ENCODE peak calls at places on chromosomes 11 and 22, in seven cellular contexts. M is ascending aorta, F is psoas muscle, V is AG04450, Y is upper lobe of right lung, W is transverse colon, Q is fibroblast of pulmonary artery. A is an unnamed sample.

GRCh38 chr11:68852628-68853027 is 10.9 kb upstream of the CPT1A start:
- DNase-seq in M (no peak), F (no peak), V (no peak), Y (peak), W (no peak), Q (no peak), A (no peak)

GRCh38 chr11:64263947-64264317 is 12.6 kb downstream of the PLCB3 start:
- DNase-seq in M (no peak), F (no peak), V (no peak), Y (no peak), W (no peak), Q (no peak), A (no peak)

GRCh38 chr22:46107089-46107664 is 43.1 kb upstream of the PPARA start:
- DNase-seq in M (no peak), F (peak), V (no peak), Y (peak), W (peak), Q (no peak), A (no peak)

GRCh38 chr11:65637794-65638317 is at the start of gene SIPA1:
- DNase-seq in M (peak), F (peak), V (peak), Y (peak), W (peak), Q (peak), A (peak)

GRCh38 chr22:20128902-20129746 is 2.5 kb upstream of the ZDHHC8 start:
- DNase-seq in M (no peak), F (no peak), V (no peak), Y (no peak), W (peak), Q (peak), A (no peak)

GRCh38 chr11:103662880-103663279 is 373.6 kb upstream of the DDI1 start:
- DNase-seq in M (no peak), F (no peak), V (no peak), Y (no peak), W (no peak), Q (no peak), A (no peak)

GRCh38 chr11:67351275-67352005 is 1.9 kb downstream of the POLD4 start:
- DNase-seq in M (peak), F (peak), V (peak), Y (peak), W (peak), Q (peak), A (no peak)

GRCh38 chr11:62147545-62147944 is 23.7 kb downstream of the INCENP start:
- DNase-seq in M (no peak), F (no peak), V (no peak), Y (peak), W (no peak), Q (no peak), A (no peak)

GRCh38 chr11:33540946-33541915 is 159.4 kb downstream of the C11orf91 start:
- DNase-seq in M (no peak), F (no peak), V (no peak), Y (no peak), W (no peak), Q (no peak), A (no peak)

GRCh38 chr11:33545941-33546340 is 154.7 kb downstream of the C11orf91 start:
- DNase-seq in M (no peak), F (no peak), V (no peak), Y (no peak), W (no peak), Q (peak), A (no peak)

GRCh38 chr11:33544593-33545373 is 155.8 kb downstream of the C11orf91 start:
- DNase-seq in M (no peak), F (no peak), V (no peak), Y (no peak), W (no peak), Q (no peak), A (no peak)

GRCh38 chr11:33542921-33543320 is 157.7 kb downstream of the C11orf91 start:
- DNase-seq in M (no peak), F (peak), V (no peak), Y (peak), W (peak), Q (peak), A (no peak)

GRCh38 chr11:33543823-33544222 is 156.8 kb downstream of the C11orf91 start:
- DNase-seq in M (no peak), F (no peak), V (no peak), Y (no peak), W (no peak), Q (no peak), A (no peak)
- H3K4me3 ChIP-seq in M (no peak), F (no peak), V (no peak), Y (no peak), W (no peak), Q (no peak), A (no peak)

GRCh38 chr11:101390539-101390938 is 193.3 kb downstream of the TRPC6 start:
- DNase-seq in M (no peak), F (no peak), V (no peak), Y (no peak), W (no peak), Q (peak), A (no peak)
- TF ChIP-seq CTCF in M (no peak), F (no peak), V (peak), Y (peak), W (no peak), Q (peak), A (peak)

GRCh38 chr11:80417681-80418080 is 976.9 kb upstream of the TENM4 start:
- DNase-seq in M (no peak), F (no peak), V (no peak), Y (no peak), W (no peak), Q (no peak), A (no peak)
- H3K4me3 ChIP-seq in M (no peak), F (no peak), V (no peak), Y (no peak), W (no peak), Q (no peak), A (no peak)

GRCh38 chr11:72377596-72377995 is 56.7 kb downstream of the CLPB start:
- DNase-seq in M (no peak), F (no peak), V (no peak), Y (no peak), W (no peak), Q (no peak), A (no peak)
- TF ChIP-seq CTCF in M (no peak), F (no peak), V (no peak), Y (no peak), W (no peak), Q (no peak), A (no peak)

DNA sequence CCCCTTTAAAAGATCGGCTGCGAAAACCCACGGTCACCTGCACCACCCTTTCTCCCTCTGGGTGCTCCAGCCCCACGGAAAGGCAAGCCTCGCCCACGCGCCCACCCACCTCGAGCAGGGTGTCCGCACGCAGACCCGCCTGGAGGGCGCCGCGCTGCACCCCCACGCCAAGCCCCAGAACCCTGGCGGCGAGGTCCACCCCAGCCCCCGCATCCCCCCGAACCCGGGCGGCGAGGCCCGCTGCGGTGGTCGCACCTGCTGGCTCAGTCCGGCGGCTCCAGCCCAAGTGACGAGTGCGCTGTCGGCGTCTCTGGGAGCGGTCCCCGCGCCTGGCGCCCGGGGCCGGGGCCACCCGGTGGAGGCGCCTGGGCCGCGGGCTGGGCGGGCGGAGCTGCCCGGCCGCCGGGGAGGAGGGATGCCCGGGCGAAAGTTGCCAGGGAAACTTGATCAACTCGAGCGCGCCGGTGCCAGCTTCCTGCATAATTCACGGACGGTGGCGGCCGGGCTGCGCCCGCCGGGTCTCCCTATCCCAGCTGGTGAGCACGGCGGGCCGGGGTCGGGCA is 1.1 kb downstream of the SHANK2 start:
- DNase-seq in M (peak), F (no peak), V (no peak), Y (peak), W (peak), Q (no peak), A (no peak)
- H3K4me3 ChIP-seq in M (peak), F (peak), V (peak), Y (peak), W (no peak), Q (no peak), A (peak)

GRCh38 chr11:235998-236773 is at the start of gene SIRT3:
- DNase-seq in M (peak), F (peak), V (peak), Y (peak), W (peak), Q (peak), A (peak)
- TF ChIP-seq CTCF in M (peak), F (no peak), V (no peak), Y (peak), W (peak), Q (no peak), A (peak)

GRCh38 chr22:29719894-29720645 is at the start of gene CABP7:
- DNase-seq in M (no peak), F (no peak), V (no peak), Y (no peak), W (no peak), Q (no peak), A (no peak)

GRCh38 chr22:29720824-29721323 is 1.1 kb downstream of the CABP7 start:
- DNase-seq in M (no peak), F (no peak), V (no peak), Y (no peak), W (no peak), Q (no peak), A (no peak)

GRCh38 chr22:29716814-29717213 is 3.0 kb upstream of the CABP7 start:
- DNase-seq in M (no peak), F (peak), V (peak), Y (no peak), W (peak), Q (peak), A (no peak)

GRCh38 chr22:29717789-29718188 is 2.0 kb upstream of the CABP7 start:
- DNase-seq in M (no peak), F (no peak), V (no peak), Y (no peak), W (no peak), Q (no peak), A (no peak)

DNA sequence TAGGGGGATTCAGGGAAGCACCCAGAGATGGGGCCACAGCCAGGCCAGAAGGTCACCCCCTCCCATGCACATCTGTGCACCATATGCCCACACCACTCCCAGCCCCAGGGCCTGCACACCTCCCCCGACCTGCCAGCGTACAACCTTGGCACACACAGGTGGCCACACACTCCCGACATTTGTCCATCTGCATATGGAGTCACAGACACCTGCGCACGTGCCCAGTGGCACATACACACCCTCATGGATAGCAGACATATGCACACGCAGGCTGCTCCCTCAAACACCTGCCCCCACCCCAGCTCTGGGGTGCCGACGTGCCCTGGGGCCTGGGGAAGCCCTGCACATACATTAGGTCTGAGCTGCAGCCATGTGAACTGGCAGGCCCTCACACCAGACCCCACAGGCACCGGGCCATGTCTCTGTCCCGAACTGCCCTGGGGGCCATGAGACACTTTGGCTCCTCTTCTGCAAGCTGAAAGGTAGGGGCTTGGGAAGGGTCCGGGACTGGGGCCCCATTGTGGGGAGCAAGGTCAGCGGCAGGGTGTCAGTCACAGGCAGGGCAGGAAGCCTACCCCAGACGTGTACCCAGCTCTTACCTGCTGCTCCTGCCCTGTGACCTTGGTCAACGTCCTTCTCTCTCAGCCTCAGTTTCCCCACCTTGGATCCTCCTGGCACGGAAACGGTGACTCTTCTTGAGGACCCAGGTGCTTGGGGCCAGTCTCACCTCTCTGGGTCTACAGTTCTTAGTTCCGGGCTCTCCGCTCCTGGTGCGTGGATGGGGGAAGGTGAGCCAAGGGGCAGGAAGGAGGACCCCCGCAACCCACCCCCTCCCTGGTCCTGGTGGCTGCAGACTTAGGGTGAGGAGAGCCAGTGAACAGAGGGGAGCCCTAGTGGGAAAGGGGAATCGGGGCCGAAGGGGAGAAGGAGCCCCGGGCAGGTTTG is 582 bp upstream of the CABP7 start:
- DNase-seq in M (no peak), F (no peak), V (no peak), Y (no peak), W (no peak), Q (no peak), A (no peak)
- H3K4me3 ChIP-seq in M (no peak), F (no peak), V (no peak), Y (no peak), W (no peak), Q (no peak), A (no peak)

DNA sequence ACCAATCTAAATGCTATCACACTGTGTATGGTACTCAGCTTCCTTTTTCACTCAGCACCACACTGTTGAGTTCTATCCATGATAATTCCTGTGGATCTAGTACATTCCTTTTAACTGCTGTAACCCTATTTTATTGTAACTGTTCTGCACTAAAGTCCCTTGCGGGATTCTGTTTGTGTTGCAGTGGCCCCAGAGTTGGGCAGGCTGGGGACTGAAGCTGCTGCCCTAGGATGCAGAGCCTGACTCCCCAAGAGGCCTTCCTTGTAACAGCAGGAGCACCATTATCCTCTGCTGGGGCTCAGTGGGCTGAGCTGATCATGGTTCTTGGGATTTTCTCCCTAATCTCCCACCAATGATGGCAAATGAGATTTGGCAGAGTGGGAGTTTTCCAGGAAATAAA is 77.7 kb downstream of the CABIN1 start:
- DNase-seq in M (peak), F (no peak), V (no peak), Y (peak), W (no peak), Q (peak), A (no peak)
- TF ChIP-seq CTCF in M (no peak), F (no peak), V (peak), Y (no peak), W (no peak), Q (no peak), A (no peak)